ENCODE peak calls at places on chromosomes 16 and 17, in nine cellular contexts. O, N, E, W, B, Q, J, F and V are unnamed samples.

GRCh38 chr17:9432121-9432866 is 143.3 kb downstream of the STX8 start:
- DNase-seq in O (no peak), N (no peak), E (peak), W (no peak), B (no peak), Q (no peak), J (no peak), F (peak), V (no peak)

GRCh38 chr16:11759163-11759834 is 16.6 kb upstream of the TXNDC11 start:
- DNase-seq in O (peak), N (no peak), E (no peak), W (no peak), B (no peak), Q (no peak), J (no peak), F (no peak), V (no peak)

GRCh38 chr17:48631693-48632578 is 5.8 kb upstream of the HOXB9 start:
- DNase-seq in O (no peak), N (no peak), E (no peak), W (peak), B (no peak), Q (no peak), J (no peak), F (no peak), V (no peak)

GRCh38 chr16:56233795-56234566 is 42.7 kb downstream of the GNAO1 start:
- DNase-seq in O (no peak), N (no peak), E (no peak), W (no peak), B (no peak), Q (no peak), J (no peak), F (no peak), V (no peak)

GRCh38 chr17:51585514-51586104 is 325.3 kb downstream of the UTP18 start:
- DNase-seq in O (no peak), N (peak), E (no peak), W (peak), B (no peak), Q (no peak), J (no peak), F (no peak), V (no peak)

GRCh38 chr17:67833946-67834631 is 8.8 kb downstream of the BPTF start:
- DNase-seq in O (no peak), N (no peak), E (no peak), W (peak), B (no peak), Q (peak), J (no peak), F (no peak), V (no peak)

GRCh38 chr17:44557653-44558285 is 485 bp downstream of the FZD2 start:
- DNase-seq in O (peak), N (no peak), E (peak), W (peak), B (no peak), Q (no peak), J (peak), F (peak), V (no peak)

GRCh38 chr17:45070809-45071208 is 9.7 kb downstream of the NMT1 start:
- DNase-seq in O (no peak), N (no peak), E (no peak), W (no peak), B (no peak), Q (no peak), J (no peak), F (no peak), V (no peak)

GRCh38 chr17:38747385-38748328 is 479 bp downstream of the PCGF2 start:
- DNase-seq in O (peak), N (no peak), E (no peak), W (peak), B (no peak), Q (peak), J (peak), F (no peak), V (no peak)

GRCh38 chr16:57882797-57883196 is 80.5 kb upstream of the KIFC3 start:
- DNase-seq in O (no peak), N (no peak), E (peak), W (no peak), B (no peak), Q (no peak), J (no peak), F (peak), V (no peak)

GRCh38 chr17:17076066-17076465 is 33.8 kb downstream of the MPRIP start:
- DNase-seq in O (peak), N (no peak), E (no peak), W (no peak), B (no peak), Q (no peak), J (no peak), F (no peak), V (no peak)

GRCh38 chr16:49526966-49527365 is 153.4 kb downstream of the C16orf78 start:
- DNase-seq in O (no peak), N (no peak), E (no peak), W (no peak), B (no peak), Q (no peak), J (no peak), F (no peak), V (no peak)

GRCh38 chr17:28270055-28270454 is 48.9 kb upstream of the TMEM97 start:
- DNase-seq in O (no peak), N (no peak), E (no peak), W (no peak), B (no peak), Q (peak), J (no peak), F (no peak), V (no peak)

GRCh38 chr17:21287703-21288449 is 3.4 kb downstream of the MAP2K3 start:
- DNase-seq in O (peak), N (no peak), E (peak), W (no peak), B (peak), Q (no peak), J (no peak), F (peak), V (peak)

GRCh38 chr17:49842846-49843245 is 5.0 kb downstream of the TAC4 start:
- DNase-seq in O (no peak), N (no peak), E (no peak), W (no peak), B (no peak), Q (no peak), J (no peak), F (no peak), V (no peak)

GRCh38 chr17:38981640-38982039 is 14.4 kb upstream of the FBXO47 start:
- DNase-seq in O (no peak), N (no peak), E (no peak), W (no peak), B (no peak), Q (no peak), J (no peak), F (peak), V (no peak)

GRCh38 chr17:21381076-21381706 is 5.0 kb downstream of the KCNJ12 start:
- DNase-seq in O (no peak), N (no peak), E (no peak), W (no peak), B (no peak), Q (no peak), J (no peak), F (no peak), V (no peak)

GRCh38 chr16:23871924-23872323 is 36.1 kb downstream of the PRKCB start:
- DNase-seq in O (no peak), N (no peak), E (no peak), W (no peak), B (no peak), Q (no peak), J (no peak), F (no peak), V (no peak)

GRCh38 chr16:81181013-81181720 is 57.3 kb upstream of the BCO1 start:
- DNase-seq in O (peak), N (peak), E (peak), W (peak), B (peak), Q (peak), J (peak), F (peak), V (peak)

GRCh38 chr17:4998027-4998665 is 396 bp downstream of the KIF1C start:
- DNase-seq in O (no peak), N (no peak), E (peak), W (peak), B (no peak), Q (no peak), J (peak), F (peak), V (no peak)

GRCh38 chr16:28876016-28876659 is 2.1 kb upstream of the ATP2A1 start:
- DNase-seq in O (no peak), N (no peak), E (no peak), W (no peak), B (no peak), Q (no peak), J (no peak), F (no peak), V (no peak)

GRCh38 chr17:77716289-77716929 is 242.1 kb upstream of the TNRC6C start:
- DNase-seq in O (no peak), N (no peak), E (no peak), W (no peak), B (no peak), Q (no peak), J (no peak), F (no peak), V (no peak)

GRCh38 chr17:42378597-42379594 is 9.3 kb downstream of the STAT3 start:
- DNase-seq in O (no peak), N (no peak), E (peak), W (peak), B (no peak), Q (no peak), J (no peak), F (peak), V (no peak)

GRCh38 chr17:79947351-79948031 is 88.2 kb downstream of the TBC1D16 start:
- DNase-seq in O (peak), N (no peak), E (peak), W (no peak), B (no peak), Q (no peak), J (no peak), F (no peak), V (no peak)

GRCh38 chr17:54257440-54257839 is 434.7 kb downstream of the KIF2B start:
- DNase-seq in O (no peak), N (no peak), E (no peak), W (no peak), B (no peak), Q (no peak), J (no peak), F (no peak), V (no peak)

GRCh38 chr17:7443499-7444485 is 1.1 kb upstream of the CHRNB1 start:
- DNase-seq in O (no peak), N (no peak), E (peak), W (no peak), B (no peak), Q (no peak), J (no peak), F (peak), V (no peak)

GRCh38 chr16:84540194-84540593 is 35.7 kb upstream of the MEAK7 start:
- DNase-seq in O (peak), N (no peak), E (no peak), W (no peak), B (no peak), Q (no peak), J (no peak), F (no peak), V (no peak)

GRCh38 chr16:50938923-50939322 is 197.0 kb downstream of the CYLD start:
- DNase-seq in O (no peak), N (no peak), E (no peak), W (no peak), B (no peak), Q (no peak), J (no peak), F (no peak), V (no peak)

GRCh38 chr16:67384778-67385510 is 8.4 kb downstream of the TPPP3 start:
- DNase-seq in O (no peak), N (no peak), E (no peak), W (no peak), B (no peak), Q (no peak), J (no peak), F (no peak), V (no peak)

GRCh38 chr17:1627987-1628855 is at the start of gene SLC43A2:
- DNase-seq in O (peak), N (no peak), E (peak), W (peak), B (no peak), Q (peak), J (peak), F (peak), V (peak)

GRCh38 chr17:11969565-11969964 is 27.7 kb downstream of the ZNF18 start:
- DNase-seq in O (no peak), N (no peak), E (no peak), W (no peak), B (no peak), Q (no peak), J (no peak), F (no peak), V (no peak)

GRCh38 chr17:49031965-49032928 is 35.1 kb downstream of the IGF2BP1 start:
- DNase-seq in O (no peak), N (no peak), E (peak), W (peak), B (peak), Q (peak), J (peak), F (peak), V (peak)

GRCh38 chr17:40501499-40501911 is at the start of gene TNS4:
- DNase-seq in O (peak), N (no peak), E (no peak), W (no peak), B (no peak), Q (peak), J (no peak), F (no peak), V (no peak)

GRCh38 chr17:43691317-43691693 is 29.6 kb upstream of the MEOX1 start:
- DNase-seq in O (no peak), N (no peak), E (no peak), W (no peak), B (no peak), Q (no peak), J (no peak), F (no peak), V (no peak)

GRCh38 chr16:29023279-29024278 is 38.7 kb downstream of the LAT start:
- DNase-seq in O (no peak), N (no peak), E (no peak), W (no peak), B (no peak), Q (no peak), J (no peak), F (no peak), V (no peak)

GRCh38 chr17:59311051-59311468 is 20.4 kb upstream of the YPEL2 start:
- DNase-seq in O (no peak), N (no peak), E (peak), W (peak), B (peak), Q (peak), J (no peak), F (peak), V (no peak)

GRCh38 chr16:73268311-73268997 is 220.5 kb upstream of the ZFHX3 start:
- DNase-seq in O (no peak), N (no peak), E (no peak), W (peak), B (no peak), Q (no peak), J (no peak), F (peak), V (no peak)

GRCh38 chr17:18970582-18971480 is 18.9 kb downstream of the SLC5A10 start:
- DNase-seq in O (peak), N (no peak), E (no peak), W (no peak), B (no peak), Q (no peak), J (no peak), F (no peak), V (no peak)
- TF ChIP-seq CTCF in O (no peak), N (no peak), E (no peak), W (no peak), B (peak), Q (no peak), J (no peak), F (no peak), V (peak)

DNA sequence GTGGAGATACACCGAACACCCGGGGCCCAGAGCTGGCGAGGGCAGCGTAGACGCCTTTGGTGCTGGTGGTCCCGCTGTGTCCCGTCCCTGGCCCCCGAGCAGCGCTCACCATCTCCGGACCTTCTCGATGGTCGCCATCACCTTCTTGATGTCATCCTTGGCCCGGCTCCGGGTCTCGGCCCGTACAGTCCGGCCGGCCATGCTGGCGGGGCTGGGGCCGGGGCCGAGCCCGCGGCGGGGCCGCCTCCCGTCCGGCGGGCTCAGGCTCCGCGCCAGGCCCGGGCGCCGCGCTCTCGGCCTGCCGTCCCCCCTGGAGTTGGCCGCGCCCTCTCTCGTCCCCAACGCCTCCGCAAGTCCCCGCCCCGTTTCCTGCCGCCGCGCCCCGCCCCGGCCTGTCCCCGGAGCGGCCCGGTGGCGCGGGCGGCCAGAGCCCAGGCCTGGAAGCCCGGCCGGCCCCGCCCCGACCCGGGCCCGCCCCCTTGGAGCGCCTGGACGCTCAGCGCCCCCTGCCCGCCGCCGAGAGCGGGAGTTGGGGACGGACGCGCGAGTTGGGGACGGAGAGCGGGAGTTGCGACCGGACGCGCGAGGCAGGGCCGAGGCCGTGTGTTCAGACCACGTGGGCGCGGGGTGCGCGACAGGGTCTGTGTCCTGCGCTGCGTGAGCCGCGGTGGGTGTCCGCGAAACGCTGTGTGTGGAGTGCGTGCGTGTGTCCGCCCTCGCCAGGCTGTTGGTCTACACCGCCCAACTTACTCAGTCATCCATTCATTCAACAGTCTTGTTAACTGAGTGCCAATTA is at the start of gene BCL7C:
- DNase-seq in O (peak), N (no peak), E (peak), W (peak), B (no peak), Q (peak), J (peak), F (peak), V (peak)
- TF ChIP-seq CTCF in O (peak), N (peak), E (peak), W (no peak), B (peak), Q (peak), J (peak), F (no peak), V (peak)

GRCh38 chr16:9970796-9971195 is 211.4 kb downstream of the GRIN2A start:
- DNase-seq in O (no peak), N (no peak), E (no peak), W (no peak), B (no peak), Q (no peak), J (no peak), F (no peak), V (no peak)

GRCh38 chr16:9969580-9969979 is 212.6 kb downstream of the GRIN2A start:
- DNase-seq in O (no peak), N (no peak), E (no peak), W (no peak), B (no peak), Q (no peak), J (no peak), F (no peak), V (no peak)

GRCh38 chr16:9966569-9967157 is 215.6 kb downstream of the GRIN2A start:
- DNase-seq in O (no peak), N (no peak), E (peak), W (no peak), B (no peak), Q (no peak), J (no peak), F (peak), V (no peak)

DNA sequence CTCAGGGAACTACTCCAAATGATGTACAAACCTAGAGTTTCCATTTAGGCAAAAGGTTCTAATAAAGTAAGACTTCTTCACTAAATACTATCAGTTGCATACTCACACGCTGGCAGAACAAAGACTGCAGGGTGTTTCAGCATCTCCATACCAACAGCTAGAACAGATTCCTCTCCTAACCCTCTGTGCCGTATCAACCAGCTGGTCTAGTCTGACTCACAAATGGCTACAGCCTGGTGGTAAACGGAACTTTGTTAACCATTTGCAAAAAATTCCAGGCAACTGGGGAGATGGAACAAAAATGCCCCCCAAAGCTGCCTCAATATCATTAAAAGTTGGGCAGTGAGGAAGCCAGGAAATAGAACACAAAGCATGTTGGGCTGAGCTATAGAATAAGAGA is 217.1 kb downstream of the GRIN2A start:
- DNase-seq in O (no peak), N (no peak), E (no peak), W (no peak), B (no peak), Q (no peak), J (no peak), F (no peak), V (no peak)
- TF ChIP-seq CTCF in O (no peak), N (no peak), E (no peak), W (no peak), B (no peak), Q (no peak), J (no peak), F (no peak), V (no peak)

GRCh38 chr16:62661435-62661834 is 625.2 kb upstream of the CDH8 start:
- DNase-seq in O (no peak), N (no peak), E (no peak), W (no peak), B (no peak), Q (no peak), J (no peak), F (no peak), V (no peak)
- TF ChIP-seq CTCF in O (no peak), N (no peak), E (no peak), W (no peak), B (no peak), Q (no peak), J (no peak), F (no peak), V (no peak)

GRCh38 chr16:31301708-31302400 is 42.1 kb downstream of the ITGAM start:
- DNase-seq in O (no peak), N (no peak), E (no peak), W (peak), B (no peak), Q (peak), J (no peak), F (peak), V (no peak)

GRCh38 chr16:31298340-31298739 is 38.6 kb downstream of the ITGAM start:
- DNase-seq in O (no peak), N (no peak), E (no peak), W (no peak), B (no peak), Q (no peak), J (no peak), F (no peak), V (no peak)

GRCh38 chr16:31295206-31295605 is 35.4 kb downstream of the ITGAM start:
- DNase-seq in O (no peak), N (no peak), E (no peak), W (no peak), B (no peak), Q (no peak), J (no peak), F (no peak), V (no peak)

GRCh38 chr16:31297496-31297895 is 37.7 kb downstream of the ITGAM start:
- DNase-seq in O (no peak), N (no peak), E (no peak), W (no peak), B (no peak), Q (no peak), J (no peak), F (no peak), V (no peak)

GRCh38 chr16:31298958-31299357 is 39.2 kb downstream of the ITGAM start:
- DNase-seq in O (no peak), N (no peak), E (no peak), W (no peak), B (no peak), Q (no peak), J (no peak), F (no peak), V (no peak)
- TF ChIP-seq CTCF in O (no peak), N (peak), E (no peak), W (peak), B (peak), Q (peak), J (no peak), F (no peak), V (no peak)